ENCODE peak calls at places on chromosomes 5 and 9, in seven cellular contexts. V is kidney epithelial cell, H is prostate gland, A is brain microvascular endothelial cell, N is mesenchymal stem cell, O is ascending aorta, W is neuronal stem cell. T is an unnamed sample. For H3K36me3, the result is how much of the 10 kb centered on the place peaks cover.

GRCh38 chr9:98231770-98232478 is 23.5 kb downstream of the TBC1D2 start:
- DNase-seq in V (no peak), W (no peak), A (peak), H (no peak), N (peak), O (no peak), T (no peak)

GRCh38 chr5:98772415-98773213 is 849 bp upstream of the RGMB start:
- DNase-seq in V (no peak), W (peak), O (peak), H (peak), A (no peak), N (peak), T (peak)

GRCh38 chr9:122420315-122420714 is 49.5 kb downstream of the PTGS1 start:
- DNase-seq in N (no peak), A (no peak), V (no peak), O (no peak), H (no peak), W (no peak), T (no peak)

GRCh38 chr9:35980289-35981011 is 22.5 kb upstream of the OR2S2 start:
- DNase-seq in N (no peak), H (peak), O (no peak), W (no peak), A (no peak), V (no peak), T (no peak)

GRCh38 chr9:78167356-78167755 is 68.5 kb upstream of the CEP78 start:
- DNase-seq in N (no peak), O (no peak), A (no peak), V (no peak), W (no peak), H (peak), T (no peak)

GRCh38 chr9:16291921-16292320 is 578.5 kb downstream of the BNC2 start:
- DNase-seq in A (no peak), H (no peak), O (no peak), W (no peak), V (no peak), N (no peak), T (no peak)

GRCh38 chr5:141050622-141051525 is at the start of gene PCDHB1:
- DNase-seq in A (no peak), W (peak), V (no peak), O (no peak), H (no peak), N (peak), T (no peak)

GRCh38 chr5:2913306-2913705 is 161.8 kb upstream of the IRX2 start:
- DNase-seq in H (no peak), O (no peak), W (no peak), A (no peak), N (no peak), V (no peak), T (no peak)

GRCh38 chr5:131983244-131983771 is 28.1 kb downstream of the ACSL6 start:
- DNase-seq in O (no peak), H (no peak), V (no peak), N (no peak), A (no peak), W (no peak), T (no peak)

GRCh38 chr5:77743181-77743580 is 33.0 kb downstream of the TBCA start:
- DNase-seq in W (no peak), N (no peak), H (no peak), A (peak), O (no peak), V (no peak), T (no peak)

GRCh38 chr5:77491783-77492652 is at the start of gene WDR41:
- DNase-seq in N (peak), V (peak), O (peak), A (peak), H (peak), W (peak), T (peak)

GRCh38 chr9:120801441-120801840 is 8.2 kb upstream of the FBXW2 start:
- DNase-seq in A (no peak), H (no peak), W (no peak), N (no peak), V (no peak), O (no peak), T (no peak)

GRCh38 chr9:136079211-136079915 is 15.7 kb downstream of the NACC2 start:
- DNase-seq in V (no peak), O (no peak), H (no peak), W (no peak), A (no peak), N (peak), T (no peak)

GRCh38 chr5:17444496-17444895 is 53.5 kb upstream of the TAF11L2 start:
- DNase-seq in H (no peak), A (no peak), V (no peak), O (no peak), W (no peak), N (no peak), T (no peak)

GRCh38 chr9:134554750-134555655 is 86.6 kb upstream of the COL5A1 start:
- DNase-seq in W (no peak), N (peak), O (no peak), V (peak), A (no peak), H (no peak), T (no peak)

GRCh38 chr9:85508616-85509015 is 233.1 kb downstream of the AGTPBP1 start:
- DNase-seq in A (no peak), N (no peak), W (no peak), H (no peak), O (no peak), V (no peak), T (no peak)

GRCh38 chr9:77935974-77936373 is 95.6 kb downstream of the GNAQ start:
- DNase-seq in W (no peak), V (no peak), A (no peak), O (no peak), N (no peak), H (no peak), T (no peak)

GRCh38 chr9:110217656-110218099 is 9.7 kb upstream of the C9orf152 start:
- DNase-seq in A (peak), V (peak), H (peak), O (no peak), W (peak), N (peak), T (no peak)

GRCh38 chr5:126961702-126962101 is 68.7 kb downstream of the MARCHF3 start:
- DNase-seq in N (peak), O (no peak), H (no peak), V (no peak), A (no peak), W (no peak), T (no peak)

GRCh38 chr9:34398875-34399274 is 22.2 kb upstream of the MYORG start:
- DNase-seq in N (no peak), A (no peak), W (no peak), H (no peak), V (no peak), O (no peak), T (no peak)

GRCh38 chr9:86741311-86742215 is 205.7 kb downstream of the GAS1 start:
- DNase-seq in O (no peak), H (no peak), W (no peak), A (peak), V (peak), N (no peak), T (no peak)

GRCh38 chr9:89821081-89821480 is 216.3 kb downstream of the GADD45G start:
- DNase-seq in V (no peak), W (no peak), A (peak), O (no peak), N (peak), H (no peak), T (no peak)

GRCh38 chr5:135497971-135498661 is 37.6 kb downstream of the NEUROG1 start:
- DNase-seq in N (no peak), W (no peak), V (no peak), A (no peak), O (no peak), H (no peak), T (no peak)

GRCh38 chr9:95516221-95516735 is 493 bp downstream of the PTCH1 start:
- DNase-seq in V (no peak), H (no peak), N (no peak), O (no peak), W (no peak), A (no peak), T (no peak)

GRCh38 chr5:11143456-11144267 is 382.6 kb upstream of the DAP start:
- DNase-seq in V (no peak), N (no peak), A (no peak), H (no peak), O (no peak), W (no peak), T (no peak)

GRCh38 chr5:146788918-146789317 is 89.6 kb downstream of the PPP2R2B start:
- DNase-seq in A (no peak), N (no peak), H (no peak), O (no peak), W (peak), V (no peak), T (no peak)
- H3K4me3 ChIP-seq in A (no peak), N (no peak), H (no peak), O (no peak), W (no peak), V (no peak), T (no peak)

DNA sequence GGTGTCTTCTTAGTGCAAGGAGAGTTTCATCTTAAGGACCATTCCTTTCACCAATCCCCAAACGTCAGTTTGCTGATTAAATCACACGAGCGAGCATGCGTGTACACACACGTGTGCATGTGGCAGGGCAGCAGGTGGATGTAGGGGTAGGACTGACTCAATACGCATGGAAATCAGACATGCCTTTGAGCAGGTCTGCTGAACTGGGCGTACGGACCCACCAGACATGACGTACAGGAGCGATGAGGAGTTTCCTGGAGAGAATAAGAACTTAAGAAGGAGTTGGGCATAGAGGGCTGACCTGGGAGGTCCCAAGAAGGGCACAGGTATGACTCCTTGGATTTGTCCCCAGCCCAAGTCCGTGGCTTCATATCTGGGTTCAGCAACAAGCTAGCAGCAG is 170.0 kb downstream of the FGF18 start:
- DNase-seq in H (no peak), A (no peak), V (no peak), W (no peak), O (no peak), N (no peak), T (no peak)
- H3K36me3 ChIP-seq in H (under half), A (under half), V (under half), W (under half), O (under half), N (under half), T (under half)

GRCh38 chr5:142806769-142807377 is 36.7 kb downstream of the ARHGAP26 start:
- DNase-seq in V (no peak), O (no peak), W (no peak), N (no peak), A (no peak), H (no peak), T (no peak)

GRCh38 chr5:142810081-142810480 is 39.9 kb downstream of the ARHGAP26 start:
- DNase-seq in O (no peak), V (no peak), N (no peak), W (no peak), H (no peak), A (no peak), T (no peak)

GRCh38 chr5:142810891-142811290 is 40.7 kb downstream of the ARHGAP26 start:
- DNase-seq in O (no peak), H (no peak), W (no peak), N (no peak), A (no peak), V (no peak), T (peak)

GRCh38 chr5:142807378-142807911 is 37.3 kb downstream of the ARHGAP26 start:
- DNase-seq in H (no peak), N (no peak), V (no peak), O (no peak), W (no peak), A (no peak), T (no peak)

DNA sequence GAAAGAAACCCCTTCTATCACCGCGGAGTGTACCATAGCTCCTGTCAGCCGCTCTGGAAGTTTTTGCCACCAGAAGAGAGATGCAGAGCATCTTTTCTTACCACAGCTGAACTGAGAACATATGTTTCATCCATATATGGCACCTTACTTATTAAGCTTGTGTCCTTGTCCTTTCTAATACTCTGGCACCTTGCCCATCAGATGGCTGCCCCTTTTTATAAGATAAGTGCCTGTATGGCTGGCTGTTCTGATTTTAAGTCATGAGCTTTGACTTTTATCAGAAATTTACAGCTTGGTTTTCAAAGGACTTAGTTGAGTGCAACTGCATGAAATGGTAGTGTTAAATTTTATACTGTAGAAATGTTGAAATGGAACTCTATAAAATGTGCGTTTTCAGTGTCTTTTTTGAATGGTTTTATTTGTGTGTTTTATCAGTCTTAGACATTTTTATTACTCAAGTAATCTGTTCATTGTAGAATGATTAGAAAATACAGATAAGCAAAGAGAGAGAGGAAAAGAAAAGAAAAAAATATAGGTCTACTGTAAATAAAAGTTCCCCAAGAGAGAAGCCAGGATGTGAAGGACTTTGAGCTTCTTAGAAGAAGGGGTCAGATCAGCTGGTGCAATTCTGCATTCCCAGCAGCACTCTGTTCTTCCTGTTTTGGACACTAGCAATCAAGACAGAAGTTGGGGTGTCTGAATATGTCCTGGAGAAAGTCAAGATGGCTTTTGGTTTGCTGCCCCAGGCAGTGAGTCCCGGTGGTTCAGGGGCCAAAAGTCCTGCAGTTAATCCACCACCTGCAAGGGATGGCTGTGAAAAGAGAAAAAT is 38.8 kb downstream of the ARHGAP26 start:
- DNase-seq in N (no peak), O (no peak), H (no peak), V (no peak), W (no peak), A (no peak), T (no peak)
- H3K4me3 ChIP-seq in N (no peak), O (no peak), H (no peak), V (no peak), W (no peak), A (no peak), T (no peak)

DNA sequence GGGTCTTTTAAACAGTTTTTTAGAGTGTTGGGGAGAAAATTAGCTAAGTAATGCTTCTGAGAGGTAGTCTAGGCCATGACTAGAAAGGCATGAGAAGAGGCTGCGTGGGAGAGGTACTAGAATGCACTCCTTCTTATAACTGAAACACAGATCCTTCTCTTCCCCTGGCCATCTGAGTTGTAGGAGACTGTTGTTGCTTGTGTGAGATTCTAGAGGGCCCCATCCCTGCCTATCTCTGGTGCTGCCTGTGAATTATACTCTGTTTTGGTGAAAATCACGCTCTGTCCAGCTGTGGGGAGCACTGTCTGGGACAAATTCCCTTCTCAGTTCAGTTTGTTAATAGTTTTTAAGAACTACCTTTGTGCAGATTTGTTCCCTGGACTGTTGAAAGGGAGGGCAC is 37.5 kb downstream of the MAP1B start:
- DNase-seq in W (no peak), N (no peak), V (no peak), A (no peak), O (no peak), H (no peak), T (no peak)
- H3K36me3 ChIP-seq in W (half or more), N (under half), V (under half), A (under half), O (under half), H (under half), T (under half)

DNA sequence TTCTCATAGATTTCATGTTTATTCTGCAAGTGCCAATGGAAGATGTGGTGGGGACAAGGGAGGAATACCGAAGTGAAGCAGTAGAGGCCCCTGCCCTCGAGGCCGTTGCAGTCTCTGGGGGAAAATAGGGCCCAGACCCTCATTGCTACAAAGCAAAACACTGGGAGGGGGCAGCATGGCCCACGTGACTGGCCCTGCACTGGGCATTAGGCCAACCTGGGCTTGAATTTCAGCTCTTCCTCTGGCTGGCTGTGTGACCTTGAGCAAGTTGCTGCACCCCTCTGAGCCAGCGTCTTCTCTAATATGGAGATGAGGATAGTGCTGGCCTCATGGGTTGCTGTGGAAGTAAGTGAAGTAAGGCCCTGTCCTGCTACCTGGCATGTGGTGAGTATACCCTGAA is 709 bp upstream of the SYNPO start:
- DNase-seq in A (no peak), W (no peak), H (no peak), V (no peak), N (no peak), O (no peak), T (no peak)
- H3K4me3 ChIP-seq in A (no peak), W (no peak), H (no peak), V (no peak), N (peak), O (peak), T (no peak)

DNA sequence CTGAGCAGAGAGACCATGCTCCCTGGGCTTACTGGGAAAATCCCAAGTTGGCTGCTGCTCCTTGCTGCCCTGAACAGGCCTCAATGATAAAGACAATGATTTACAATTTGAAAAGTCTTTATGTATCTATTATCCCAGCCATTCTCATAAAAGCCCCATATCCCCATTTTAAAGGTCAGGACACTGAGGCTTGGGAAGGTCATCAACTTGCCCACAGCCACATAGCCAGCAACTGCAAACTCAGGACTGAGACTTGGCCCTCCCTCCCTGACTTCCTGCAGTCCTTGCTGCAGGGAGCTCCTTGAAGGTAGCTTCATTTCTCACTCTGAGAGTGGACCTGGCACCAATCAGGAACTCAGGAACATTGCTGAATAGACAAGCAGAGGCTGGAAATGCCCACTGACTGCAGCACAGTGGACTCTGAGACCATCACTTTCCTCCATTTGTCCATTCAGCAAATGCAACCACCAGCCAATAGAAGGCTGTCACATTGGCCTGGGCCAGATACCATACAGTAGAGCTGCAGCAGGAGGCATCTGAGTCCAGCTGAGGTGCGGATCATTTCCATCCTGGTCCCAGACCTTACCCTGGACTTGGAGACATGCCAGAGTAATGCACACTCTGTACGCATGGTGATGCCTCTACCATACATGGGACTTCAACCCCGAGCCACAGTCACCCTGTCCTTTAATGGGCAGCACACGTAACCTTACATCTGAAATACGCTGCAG is 18.3 kb downstream of the TNIP1 start:
- DNase-seq in W (no peak), O (no peak), V (no peak), A (no peak), N (no peak), H (no peak), T (no peak)
- H3K36me3 ChIP-seq in W (under half), O (under half), V (under half), A (under half), N (half or more), H (under half), T (under half)